ENCODE peak calls at places on chromosomes 2 and 18, in seven cellular contexts. Z is tibial nerve, N is transverse colon, J is ovary, U is suprapubic skin, F is A549, P is GM12878. C is an unnamed sample.

GRCh38 chr18:67308819-67309218 is 207.7 kb downstream of the DSEL start:
- DNase-seq in J (no peak), F (no peak), P (no peak), U (no peak), Z (no peak), N (no peak), C (no peak)

GRCh38 chr2:105635564-105635963 is 109.1 kb upstream of the NCK2 start:
- DNase-seq in U (no peak), F (no peak), J (no peak), P (no peak), Z (no peak), N (no peak), C (no peak)

GRCh38 chr2:197700960-197701359 is 4.2 kb upstream of the MARS2 start:
- DNase-seq in N (no peak), P (no peak), J (no peak), F (no peak), U (no peak), Z (no peak), C (no peak)

GRCh38 chr2:158619496-158619895 is 162.7 kb downstream of the PKP4 start:
- DNase-seq in P (no peak), Z (no peak), J (no peak), U (no peak), N (no peak), F (no peak), C (no peak)

GRCh38 chr2:9336534-9337354 is 86.6 kb downstream of the ITGB1BP1 start:
- DNase-seq in J (peak), P (no peak), Z (peak), U (no peak), F (no peak), N (peak), C (peak)

GRCh38 chr2:215773728-215774127 is 239.6 kb downstream of the MREG start:
- DNase-seq in J (no peak), U (no peak), P (no peak), F (no peak), N (no peak), Z (peak), C (no peak)

GRCh38 chr2:232008907-232009638 is 47.6 kb downstream of the DIS3L2 start:
- DNase-seq in P (no peak), N (no peak), Z (no peak), J (no peak), U (no peak), F (no peak), C (no peak)

GRCh38 chr2:67180841-67181240 is 216.3 kb upstream of the ETAA1 start:
- DNase-seq in J (no peak), N (no peak), U (no peak), P (no peak), F (no peak), Z (no peak), C (no peak)

GRCh38 chr2:42859801-42860200 is 67.4 kb upstream of the HAAO start:
- DNase-seq in F (no peak), J (no peak), U (no peak), P (no peak), N (no peak), Z (no peak), C (no peak)

GRCh38 chr2:173090973-173091660 is 15.5 kb downstream of the MAP3K20 start:
- DNase-seq in J (peak), U (no peak), Z (peak), P (no peak), F (no peak), N (no peak), C (no peak)

GRCh38 chr18:51527826-51528225 is 330.3 kb upstream of the MEX3C start:
- DNase-seq in U (no peak), Z (no peak), P (no peak), F (no peak), N (no peak), J (no peak), C (no peak)

GRCh38 chr2:61420986-61421546 is 49.8 kb downstream of the USP34 start:
- DNase-seq in F (no peak), Z (no peak), P (no peak), N (no peak), J (no peak), U (no peak), C (no peak)

GRCh38 chr2:134324942-134325341 is 71.1 kb downstream of the MGAT5 start:
- DNase-seq in J (no peak), Z (no peak), P (peak), F (no peak), U (no peak), N (no peak), C (no peak)

GRCh38 chr2:142858991-142859390 is 18.5 kb upstream of the KYNU start:
- DNase-seq in Z (no peak), J (no peak), N (no peak), U (no peak), F (no peak), P (no peak), C (no peak)

GRCh38 chr2:118893100-118893499 is 45.7 kb upstream of the EN1 start:
- DNase-seq in P (no peak), F (no peak), Z (no peak), U (no peak), N (no peak), J (no peak), C (peak)

GRCh38 chr2:181944164-181944913 is 41.3 kb upstream of the PPP1R1C start:
- DNase-seq in F (no peak), J (no peak), Z (no peak), U (no peak), P (no peak), N (no peak), C (no peak)

GRCh38 chr18:62335494-62335893 is 10.4 kb downstream of the TNFRSF11A start:
- DNase-seq in F (no peak), Z (no peak), J (no peak), U (no peak), P (no peak), N (no peak), C (no peak)

GRCh38 chr2:218811382-218811781 is 20.2 kb downstream of the PRKAG3 start:
- DNase-seq in Z (no peak), P (no peak), N (no peak), F (no peak), U (no peak), J (no peak), C (no peak)

GRCh38 chr2:2683581-2683980 is 352.5 kb upstream of the MYT1L start:
- DNase-seq in N (no peak), P (no peak), F (no peak), J (no peak), U (no peak), Z (no peak), C (no peak)

GRCh38 chr2:10449481-10449831 is 1.3 kb upstream of the ODC1 start:
- DNase-seq in J (no peak), F (no peak), U (no peak), P (no peak), N (no peak), Z (no peak), C (no peak)

GRCh38 chr2:10448646-10449480 is 736 bp upstream of the ODC1 start:
- DNase-seq in Z (peak), U (peak), J (peak), P (peak), F (peak), N (peak), C (peak)

GRCh38 chr2:10447300-10448207 is 573 bp downstream of the ODC1 start:
- DNase-seq in U (peak), P (peak), F (peak), N (peak), Z (peak), J (peak), C (peak)

GRCh38 chr2:10446631-10447030 is 1.5 kb downstream of the ODC1 start:
- DNase-seq in Z (no peak), U (no peak), F (no peak), N (no peak), J (no peak), P (no peak), C (no peak)

GRCh38 chr2:10448208-10448645 is at the start of gene ODC1:
- DNase-seq in P (peak), F (peak), Z (peak), N (peak), J (peak), U (peak), C (peak)
- TF ChIP-seq POLR2A in P (peak), F (peak), Z (peak), N (no peak), J (peak), U (peak), C (peak)

GRCh38 chr2:237486819-237487448 is at the start of gene MLPH:
- DNase-seq in N (peak), J (peak), P (no peak), Z (no peak), U (peak), F (peak), C (peak)
- H3K4me3 ChIP-seq in N (peak), J (peak), P (no peak), Z (peak), U (peak), F (peak), C (peak)

DNA sequence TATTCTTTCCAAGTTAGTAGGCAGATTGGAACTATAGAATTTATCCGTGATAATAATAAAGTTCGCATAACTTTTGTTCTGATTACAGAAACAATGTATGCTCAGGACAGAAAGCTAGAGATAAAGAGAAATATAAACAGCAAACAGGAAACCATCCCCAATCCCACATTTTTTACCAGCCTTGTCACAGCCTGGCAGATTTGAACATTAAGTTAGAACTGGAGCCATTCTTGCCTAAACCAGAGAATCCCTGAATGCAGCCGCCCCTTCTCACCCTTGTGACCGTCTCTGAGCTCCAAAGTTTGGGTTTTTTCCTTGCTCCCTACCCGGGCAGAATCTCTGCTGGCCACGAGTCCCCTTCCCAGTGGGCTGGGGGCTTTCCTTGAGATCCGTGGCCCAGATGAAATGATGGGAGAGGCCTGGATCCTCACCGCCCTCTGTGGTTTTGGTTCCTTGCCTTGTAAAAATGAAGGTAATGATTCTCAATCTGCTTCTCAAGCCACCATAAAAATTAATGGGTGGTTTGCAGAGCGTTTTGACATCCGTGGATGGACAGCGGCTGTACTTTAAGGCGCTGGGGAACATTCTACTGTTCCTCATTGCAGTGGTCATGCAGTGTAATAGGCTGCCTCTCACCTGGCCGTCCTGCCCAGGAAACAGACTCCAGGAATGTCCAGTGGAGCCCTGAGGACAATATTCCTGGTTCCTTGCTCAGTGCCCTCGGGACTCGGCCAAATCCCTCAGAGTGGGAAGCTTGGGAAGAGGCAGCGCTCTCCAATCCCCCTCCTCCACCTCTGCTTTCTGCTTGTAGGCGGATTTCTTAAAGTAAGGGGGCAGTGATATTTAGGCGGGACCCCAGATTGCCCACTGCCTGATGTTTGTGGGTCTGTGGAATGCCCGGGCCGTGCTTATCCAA is 1.6 kb downstream of the SH3BP4 start:
- DNase-seq in F (no peak), U (no peak), N (no peak), J (no peak), Z (no peak), P (no peak), C (peak)
- TF ChIP-seq POLR2A in F (no peak), U (no peak), N (no peak), J (no peak), Z (no peak), P (no peak), C (peak)

DNA sequence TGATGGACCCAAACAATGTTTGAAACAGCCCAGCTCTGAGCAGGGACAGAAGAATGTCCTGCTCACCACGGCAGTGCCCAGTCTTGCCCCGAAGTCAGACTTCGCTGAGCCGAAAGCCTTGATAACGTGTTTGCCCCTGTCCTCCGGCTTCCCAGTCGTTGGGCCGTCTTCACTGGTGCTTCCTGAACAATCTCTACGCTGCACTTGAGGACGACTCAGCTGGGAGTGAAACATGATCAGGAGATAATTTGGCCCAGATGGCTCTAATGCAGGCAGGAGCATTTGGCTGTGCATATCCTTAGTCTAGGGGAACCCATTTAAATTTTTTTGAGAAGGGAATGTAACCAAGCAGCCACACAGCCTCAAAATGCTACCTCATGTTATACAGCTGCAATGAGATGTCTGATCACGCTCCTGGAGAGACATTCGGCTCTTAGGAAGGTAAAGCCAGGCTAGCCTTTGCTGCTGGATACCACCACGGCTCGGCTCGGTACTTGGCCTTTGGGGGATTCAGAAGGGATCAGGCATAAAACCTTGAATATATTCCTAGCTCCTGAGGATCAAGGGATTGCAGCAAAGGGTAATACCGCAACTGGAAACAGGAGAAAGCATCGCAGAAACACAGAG is 43.6 kb downstream of the FECH start:
- DNase-seq in J (no peak), P (no peak), U (no peak), Z (no peak), F (no peak), N (no peak), C (no peak)
- H3K4me3 ChIP-seq in J (no peak), P (no peak), U (no peak), Z (no peak), F (no peak), N (no peak), C (no peak)

DNA sequence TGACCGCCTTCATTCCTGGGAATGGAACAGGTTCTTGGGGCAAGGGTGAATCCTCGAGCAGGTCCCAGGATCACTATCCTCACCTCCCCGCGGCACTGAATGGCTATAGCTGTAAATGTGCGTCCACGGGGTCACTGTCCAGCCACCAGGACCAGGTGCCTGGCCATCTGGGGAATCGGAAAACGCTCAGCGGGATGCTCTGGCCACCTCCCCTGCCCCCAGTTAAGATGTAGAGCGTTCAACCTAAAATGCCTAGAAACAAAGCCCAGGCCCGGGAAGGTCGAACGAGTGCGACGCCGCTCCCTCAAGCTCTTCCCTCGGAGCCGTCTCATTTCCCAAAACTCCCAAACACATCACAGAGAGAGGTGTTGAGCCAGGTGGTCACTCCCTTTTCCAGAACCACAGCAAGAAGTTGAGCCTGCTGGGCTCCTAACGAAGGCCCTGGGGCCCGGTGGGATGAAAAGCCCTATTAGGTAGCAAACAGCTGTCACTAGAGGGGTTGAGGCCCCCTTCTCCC is 795 bp upstream of the CAPN10 start:
- DNase-seq in U (no peak), J (no peak), Z (no peak), F (no peak), P (no peak), N (no peak), C (no peak)
- TF ChIP-seq POLR2A in U (no peak), J (no peak), Z (no peak), F (no peak), P (no peak), N (no peak), C (no peak)

GRCh38 chr2:6864938-6865345 is 765 bp downstream of the CMPK2 start:
- DNase-seq in F (no peak), P (no peak), Z (no peak), N (peak), J (no peak), U (peak), C (peak)

GRCh38 chr2:6865346-6866238 is at the start of gene CMPK2:
- DNase-seq in J (peak), U (peak), N (peak), Z (no peak), F (peak), P (peak), C (peak)

GRCh38 chr2:6866982-6867381 is 1.3 kb upstream of the CMPK2 start:
- DNase-seq in P (no peak), Z (no peak), N (no peak), F (no peak), J (no peak), U (no peak), C (no peak)

GRCh38 chr2:6864251-6864758 is 1.4 kb downstream of the CMPK2 start:
- DNase-seq in Z (no peak), P (no peak), F (no peak), J (no peak), U (no peak), N (no peak), C (no peak)

DNA sequence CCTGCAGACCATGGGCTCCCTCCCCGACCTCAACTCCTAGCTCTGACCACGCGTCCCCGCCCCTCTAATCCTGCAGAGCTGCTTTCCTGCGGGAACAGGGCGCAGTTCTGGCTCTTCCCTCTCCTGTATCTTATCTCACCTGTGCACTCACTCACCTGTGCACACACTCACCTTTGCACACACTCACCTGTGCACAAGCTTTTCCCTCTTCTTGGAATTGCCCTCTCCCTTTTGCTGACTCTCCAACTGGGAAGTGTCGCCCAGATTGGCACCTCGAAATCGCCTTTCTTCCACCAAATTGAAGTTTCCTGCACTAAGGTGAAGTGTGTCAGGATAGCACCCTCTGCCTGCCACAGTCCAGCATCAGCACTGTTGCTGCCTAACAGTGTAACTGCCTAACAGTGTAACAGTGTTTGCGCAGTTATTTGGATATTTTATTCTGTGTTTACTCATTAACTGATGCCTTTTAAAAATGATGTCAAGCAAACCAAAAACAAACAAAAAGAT is 585 bp upstream of the CMPK2 start:
- DNase-seq in J (peak), N (peak), U (no peak), P (peak), F (peak), Z (no peak), C (peak)
- H3K4me3 ChIP-seq in J (peak), N (peak), U (peak), P (peak), F (peak), Z (peak), C (peak)

GRCh38 chr2:1521191-1521877 is 108.1 kb downstream of the TPO start:
- DNase-seq in J (no peak), F (no peak), Z (no peak), N (no peak), P (no peak), U (no peak), C (no peak)
- TF ChIP-seq POLR2A in J (no peak), F (no peak), Z (no peak), N (no peak), P (no peak), U (no peak), C (no peak)

DNA sequence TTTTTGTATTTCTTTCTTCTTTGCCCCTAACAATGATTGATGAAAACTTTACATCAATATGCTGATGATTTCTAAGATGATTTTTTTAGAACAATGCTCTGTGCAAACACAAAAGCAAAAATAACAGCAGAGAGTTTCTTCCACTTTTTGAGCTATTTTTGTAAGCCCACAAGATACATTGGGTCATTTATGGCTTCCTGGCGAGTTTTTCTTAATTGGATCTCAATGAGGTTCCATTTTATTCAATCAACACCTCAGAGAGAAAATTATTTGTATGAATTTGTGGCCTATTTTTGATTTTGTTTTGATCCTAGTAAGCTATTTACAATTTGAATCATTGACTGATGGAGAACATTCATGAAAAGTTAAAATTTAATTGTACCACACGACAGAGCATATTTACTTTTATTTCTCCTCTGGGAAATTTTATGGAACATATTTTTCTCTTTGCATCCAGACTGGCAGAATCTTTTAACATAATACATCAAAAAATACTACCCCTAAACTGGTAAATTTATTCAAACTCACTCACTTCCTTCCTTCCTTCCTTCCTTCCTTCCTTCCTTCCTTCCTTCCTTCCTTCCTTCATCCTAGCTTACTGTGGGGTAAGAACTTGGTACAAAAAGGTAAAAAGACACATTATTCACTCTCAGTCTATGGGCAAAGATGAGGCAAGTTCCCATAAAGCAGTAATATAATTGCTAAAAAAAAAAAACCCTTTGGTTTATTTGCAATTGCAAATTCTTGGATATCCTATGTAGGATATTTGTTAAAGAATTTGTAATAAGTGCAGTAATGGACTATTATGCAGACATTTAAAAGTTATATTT is 710.4 kb downstream of the SLC4A3 start:
- DNase-seq in J (no peak), U (no peak), Z (no peak), F (no peak), P (no peak), N (no peak), C (no peak)
- H3K4me3 ChIP-seq in J (no peak), U (no peak), Z (no peak), F (no peak), P (no peak), N (no peak), C (no peak)